ENCODE peak calls at places on chromosomes 11 and 22, in eight cellular contexts. V, E, G, Z, D, B, Q and J are unnamed samples.

GRCh38 chr11:46845440-46845739 is 690 bp downstream of the CKAP5 start:
- ATAC-seq in E (no peak), V (no peak), D (no peak), Z (peak; percentile 61), B (no peak), G (no peak), Q (no peak), J (no peak)

GRCh38 chr22:31652129-31652528 is 9.9 kb downstream of the PISD start:
- ATAC-seq in B (peak; percentile 40), G (no peak), Q (no peak), E (no peak), D (no peak), V (no peak), Z (no peak), J (no peak)

GRCh38 chr11:2393941-2394817 is 6.4 kb upstream of the TSSC4 start:
- ATAC-seq in E (no peak), D (no peak), Q (no peak), B (peak; percentile 12), G (no peak), V (no peak), Z (no peak), J (no peak)

GRCh38 chr11:56841210-56841810 is 92.8 kb upstream of the OR9G4 start:
- ATAC-seq in D (peak; percentile 57), Q (peak; percentile 68), B (peak; percentile 68), V (peak; percentile 78), G (no peak), Z (peak; percentile 63), E (peak; percentile 63), J (no peak)

GRCh38 chr22:40819741-40820140 is 595 bp upstream of the SLC25A17 start:
- ATAC-seq in Q (no peak), G (peak; percentile 17), E (peak; percentile 19), Z (no peak), D (no peak), V (peak; percentile 25), B (no peak), J (peak; percentile 44)

GRCh38 chr11:79139900-79140299 is 300.9 kb downstream of the TENM4 start:
- ATAC-seq in B (no peak), Z (no peak), E (peak; percentile 54), Q (peak; percentile 39), G (no peak), V (no peak), D (no peak), J (no peak)

GRCh38 chr22:28774378-28774777 is 1.9 kb downstream of the CCDC117 start:
- ATAC-seq in Q (no peak), G (no peak), D (no peak), B (no peak), Z (no peak), E (no peak), V (no peak), J (no peak)

GRCh38 chr11:112785717-112786116 is 175.5 kb upstream of the NCAM1 start:
- ATAC-seq in E (no peak), B (no peak), V (no peak), Q (no peak), G (no peak), Z (no peak), D (no peak), J (peak; percentile 52)

GRCh38 chr11:76803811-76804600 is 20.9 kb downstream of the TSKU start:
- ATAC-seq in B (peak; percentile 5), Z (no peak), D (no peak), V (no peak), G (no peak), E (no peak), Q (no peak), J (no peak)

GRCh38 chr22:25752615-25753214 is 10.7 kb downstream of the MYO18B start:
- ATAC-seq in E (no peak), G (no peak), D (no peak), V (no peak), Q (no peak), Z (no peak), B (no peak), J (no peak)

GRCh38 chr11:120863359-120863758 is 160.5 kb upstream of the TBCEL start:
- ATAC-seq in B (no peak), Q (no peak), V (no peak), Z (no peak), D (no peak), E (no peak), G (no peak), J (no peak)

GRCh38 chr11:47220401-47220821 is 5.6 kb downstream of the DDB2 start:
- ATAC-seq in Z (no peak), E (no peak), V (peak; percentile 46), B (no peak), G (no peak), Q (no peak), D (peak; percentile 17), J (no peak)

GRCh38 chr11:120285256-120285655 is 39.8 kb upstream of the TLCD5 start:
- ATAC-seq in V (no peak), B (no peak), Q (no peak), D (no peak), E (no peak), G (no peak), Z (no peak), J (no peak)

GRCh38 chr11:83132191-83132590 is 24.7 kb upstream of the PCF11 start:
- ATAC-seq in D (no peak), Z (no peak), E (no peak), V (peak; percentile 48), Q (peak; percentile 37), B (no peak), G (no peak), J (no peak)

GRCh38 chr11:103395612-103396011 is 286.4 kb downstream of the DYNC2H1 start:
- ATAC-seq in E (no peak), V (no peak), D (no peak), Q (no peak), G (no peak), B (no peak), Z (no peak), J (no peak)

DNA sequence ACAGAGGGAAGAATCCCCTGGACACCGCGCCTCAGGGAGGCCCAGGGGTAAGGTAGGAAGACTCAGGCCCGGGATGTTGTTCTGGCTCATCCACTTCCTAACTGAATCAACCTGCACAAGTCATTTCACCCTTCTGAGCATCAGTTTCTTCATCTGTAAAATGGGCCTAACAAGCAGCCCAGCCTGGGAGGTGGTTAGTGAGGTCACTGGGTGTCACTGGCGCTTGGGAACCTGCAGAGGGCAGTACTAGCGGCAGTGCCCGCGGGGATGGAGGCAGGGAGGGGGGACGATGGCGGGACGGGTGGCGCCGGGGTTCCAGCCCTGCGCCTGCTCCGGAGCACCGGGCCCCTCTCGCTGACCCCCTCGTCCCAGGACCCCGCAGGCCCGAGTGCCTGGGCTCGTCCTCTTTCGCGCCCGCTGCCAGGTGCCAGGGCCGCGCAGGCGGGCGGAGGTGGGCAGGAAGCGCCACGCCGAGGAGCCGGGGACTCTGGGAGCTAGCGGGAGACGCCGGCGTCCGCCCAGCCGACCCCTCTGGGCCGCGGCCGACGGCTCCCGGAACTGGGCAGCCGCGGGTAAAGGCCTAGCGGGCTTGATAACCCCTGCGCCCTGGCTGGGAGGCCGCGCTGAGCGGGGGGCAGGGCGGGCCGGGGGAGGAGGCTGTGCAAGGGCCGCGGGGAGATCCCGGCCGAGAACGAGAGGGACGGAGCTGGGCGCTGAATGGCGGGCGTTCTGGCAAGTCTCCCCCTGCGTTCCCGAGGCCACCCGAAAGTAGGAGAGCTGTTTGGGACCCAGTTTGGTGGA is at the start of gene NLRX1:
- ATAC-seq in V (peak; percentile 94), G (peak; percentile 94), Z (peak; percentile 77), B (peak; percentile 98), Q (peak; percentile 80), D (peak; percentile 85), E (peak; percentile 87), J (peak; percentile 95)
- TF ChIP-seq POLR2AphosphoS5 in V (peak; percentile 82), G (peak; percentile 69), Z (peak; percentile 62), B (peak; percentile 50), Q (no peak), D (peak; percentile 86), E (peak; percentile 65), J (peak; percentile 89)

GRCh38 chr11:18013790-18014507 is 1.1 kb upstream of the SERGEF start:
- ATAC-seq in E (no peak), B (no peak), V (no peak), D (no peak), Z (peak; percentile 10), G (no peak), Q (no peak), J (no peak)

GRCh38 chr11:18011633-18012313 is 1.1 kb downstream of the SERGEF start:
- ATAC-seq in G (no peak), B (no peak), Q (no peak), D (no peak), V (no peak), Z (no peak), E (peak; percentile 15), J (no peak)

GRCh38 chr11:18012314-18012905 is 437 bp downstream of the SERGEF start:
- ATAC-seq in B (peak; percentile 36), E (peak; percentile 51), D (peak; percentile 4), Q (peak; percentile 60), G (no peak), V (peak; percentile 29), Z (peak; percentile 52), J (peak; percentile 7)

GRCh38 chr11:18014876-18015275 is 2.0 kb upstream of the SERGEF start:
- ATAC-seq in B (no peak), Q (no peak), G (no peak), E (no peak), V (no peak), Z (no peak), D (no peak), J (no peak)

DNA sequence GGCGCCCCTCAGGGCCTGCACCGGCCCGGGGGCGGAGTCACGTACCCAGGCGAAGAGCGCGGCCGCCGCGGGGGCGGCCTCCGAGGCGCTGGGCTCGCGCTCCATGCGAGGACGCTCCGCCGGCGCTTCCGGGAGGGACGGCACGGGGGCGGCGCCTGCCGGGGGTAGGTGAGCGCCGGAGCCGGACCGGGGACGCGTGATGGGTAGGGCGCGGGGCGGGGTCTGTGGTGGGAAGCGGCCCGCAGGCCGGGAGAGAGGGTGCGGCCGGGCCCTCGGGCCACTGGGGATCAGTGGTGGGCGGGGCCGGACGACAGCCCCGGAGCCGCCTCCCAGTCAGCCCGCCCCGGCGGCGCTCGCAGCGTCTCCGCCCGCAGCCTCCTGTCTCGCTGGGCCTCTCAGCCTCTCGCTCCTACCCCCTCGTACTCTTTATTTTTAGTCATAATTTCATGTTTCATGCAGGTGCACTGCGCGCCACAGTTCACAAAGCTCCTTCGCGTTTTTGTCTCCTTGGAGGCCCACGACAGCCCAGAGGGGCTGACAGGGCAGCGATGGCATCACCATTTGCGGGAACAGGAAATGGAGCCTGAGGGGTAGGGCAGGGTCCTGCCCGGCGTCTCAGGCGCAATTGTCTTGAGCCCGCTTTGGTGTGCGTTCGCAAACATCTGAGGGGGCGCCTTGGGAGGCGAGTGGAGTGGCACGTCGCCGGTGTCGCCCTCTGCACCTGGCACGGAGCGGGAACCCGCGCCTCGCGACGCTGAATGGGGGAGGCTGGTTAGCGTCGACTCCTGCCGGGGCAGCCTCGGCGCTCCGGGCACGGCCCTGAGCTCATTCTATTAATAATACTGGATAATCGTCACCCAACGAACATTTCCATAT is at the start of gene SERGEF:
- ATAC-seq in G (peak; percentile 99), V (peak; percentile 98), B (peak; percentile 94), D (peak; percentile 97), E (peak; percentile 93), Q (peak; percentile 96), Z (peak; percentile 92), J (peak; percentile 97)
- TF ChIP-seq POLR2AphosphoS5 in G (peak; percentile 84), V (no peak), B (peak; percentile 64), D (peak; percentile 93), E (peak; percentile 84), Q (peak; percentile 28), Z (peak; percentile 89), J (peak; percentile 77)

GRCh38 chr11:64357904-64358535 is 942 bp upstream of the RPS6KA4 start:
- ATAC-seq in D (peak; percentile 16), Z (no peak), V (peak; percentile 59), Q (peak; percentile 35), G (no peak), E (peak; percentile 28), B (no peak), J (no peak)
- TF ChIP-seq POLR2AphosphoS5 in D (peak; percentile 55), Z (no peak), V (no peak), Q (no peak), G (no peak), E (no peak), B (no peak), J (no peak)

GRCh38 chr22:38489561-38490133 is 16.5 kb downstream of the DDX17 start:
- ATAC-seq in B (no peak), Z (peak; percentile 22), D (no peak), Q (peak; percentile 17), E (no peak), G (no peak), V (no peak), J (no peak)
- TF ChIP-seq POLR2AphosphoS5 in B (no peak), Z (no peak), D (peak; percentile 29), Q (peak; percentile 13), E (no peak), G (no peak), V (peak; percentile 22), J (peak; percentile 10)